ENCODE peak calls at places on chromosome 1, in ten cellular contexts. E is T-cell, O is GM13976, Z is upper lobe of left lung, P is mesothelial cell of epicardium, A is brain microvascular endothelial cell, Y is bronchial epithelial cell, K is nucleus accumbens, M is neural crest cell, F is H54. D is an unnamed sample.
A peak's percentile ranks its signal among the peaks of the same experiment; 100 is the strongest.

GRCh38 chr1:156151093-156151688 is 2.2 kb upstream of the SEMA4A start:
- DNase-seq in O (no peak), P (no peak), F (no peak), Z (peak; percentile 62), Y (peak; percentile 76), K (no peak), E (no peak), A (peak; percentile 40), M (no peak), D (no peak)

GRCh38 chr1:7375781-7376660 is 395.1 kb upstream of the VAMP3 start:
- DNase-seq in M (no peak), E (no peak), Y (no peak), F (no peak), K (no peak), A (no peak), Z (peak; percentile 6), O (no peak), P (peak; percentile 11), D (no peak)

GRCh38 chr1:155934933-155935590 is 849 bp upstream of the KHDC4 start:
- DNase-seq in A (no peak), Z (no peak), P (no peak), F (no peak), K (no peak), E (no peak), Y (peak; percentile 30), O (no peak), M (no peak), D (no peak)

GRCh38 chr1:116431870-116432500 is 58.9 kb downstream of the ATP1A1 start:
- DNase-seq in P (no peak), Y (no peak), F (no peak), E (no peak), O (no peak), K (no peak), Z (no peak), A (no peak), M (no peak), D (no peak)

GRCh38 chr1:84253891-84254290 is 47.6 kb upstream of the SAMD13 start:
- DNase-seq in Z (peak; percentile 75), K (peak; percentile 76), O (no peak), P (no peak), Y (peak; percentile 98), A (peak; percentile 94), M (no peak), E (no peak), F (peak; percentile 58), D (peak; percentile 98)

GRCh38 chr1:155242805-155243358 is 12.4 kb downstream of the ENTREP3 start:
- DNase-seq in Z (no peak), K (no peak), F (no peak), P (no peak), M (no peak), E (no peak), Y (no peak), A (no peak), O (no peak), D (no peak)

GRCh38 chr1:202880961-202881460 is 7.9 kb downstream of the RABIF start:
- DNase-seq in M (no peak), F (no peak), A (no peak), K (no peak), O (no peak), Z (no peak), E (no peak), Y (no peak), P (no peak), D (no peak)

GRCh38 chr1:40267767-40268187 is 9.7 kb downstream of the ZMPSTE24 start:
- DNase-seq in F (peak; percentile 14), E (no peak), P (no peak), M (no peak), A (peak; percentile 90), O (no peak), Y (peak; percentile 97), K (no peak), Z (no peak), D (peak; percentile 83)

GRCh38 chr1:21175670-21176581 is 771 bp downstream of the EIF4G3 start:
- DNase-seq in Y (no peak), A (no peak), E (peak; percentile 40), M (peak; percentile 23), F (no peak), K (peak; percentile 63), Z (peak; percentile 38), P (peak; percentile 56), O (peak; percentile 51), D (no peak)

GRCh38 chr1:203537806-203538464 is 44.0 kb downstream of the OPTC start:
- DNase-seq in A (peak; percentile 41), P (no peak), Z (peak; percentile 72), E (no peak), Y (peak; percentile 70), F (no peak), M (no peak), O (no peak), K (no peak), D (peak; percentile 92)

GRCh38 chr1:98661544-98662353 is at the start of gene SNX7:
- DNase-seq in F (peak; percentile 70), A (peak; percentile 50), K (peak; percentile 56), Z (peak; percentile 81), Y (peak; percentile 53), P (peak; percentile 89), E (peak; percentile 2), O (peak; percentile 54), M (peak; percentile 80), D (peak; percentile 77)

GRCh38 chr1:234926574-234927311 is 201.9 kb downstream of the TOMM20 start:
- DNase-seq in K (no peak), P (no peak), O (peak; percentile 81), Y (peak; percentile 24), F (no peak), Z (no peak), E (peak; percentile 14), A (no peak), M (no peak), D (no peak)

GRCh38 chr1:234702342-234703000 is 92.5 kb upstream of the IRF2BP2 start:
- DNase-seq in F (no peak), A (no peak), Z (no peak), M (no peak), Y (no peak), P (no peak), O (no peak), E (no peak), K (no peak), D (no peak)

GRCh38 chr1:219171192-219171935 is 2.3 kb upstream of the LYPLAL1 start:
- DNase-seq in K (no peak), Y (peak; percentile 11), E (no peak), P (no peak), A (no peak), F (no peak), O (no peak), Z (peak; percentile 37), M (no peak), D (peak; percentile 28)

GRCh38 chr1:20584890-20585289 is 4.0 kb upstream of the CDA start:
- DNase-seq in A (no peak), M (no peak), Y (no peak), O (no peak), F (no peak), E (no peak), P (no peak), Z (no peak), K (no peak), D (peak; percentile 54)

GRCh38 chr1:8989821-8990220 is 36.4 kb downstream of the SLC2A7 start:
- DNase-seq in F (peak; percentile 21), Y (peak; percentile 51), Z (no peak), K (no peak), E (no peak), A (peak; percentile 9), M (no peak), O (no peak), P (no peak), D (peak; percentile 46)

GRCh38 chr1:104919188-104919587 is 1169.5 kb downstream of the AMY1C start:
- DNase-seq in P (no peak), E (no peak), O (no peak), Z (no peak), A (no peak), Y (no peak), F (no peak), K (no peak), M (no peak), D (no peak)

GRCh38 chr1:24632776-24633175 is 10.3 kb upstream of the SRRM1 start:
- DNase-seq in A (no peak), F (no peak), Y (no peak), P (no peak), O (no peak), E (no peak), Z (no peak), K (no peak), M (no peak), D (no peak)

GRCh38 chr1:98975113-98975512 is 29.5 kb downstream of the PLPPR5 start:
- DNase-seq in Y (no peak), E (no peak), Z (no peak), A (no peak), P (no peak), M (no peak), F (no peak), O (no peak), K (no peak), D (peak; percentile 48)

GRCh38 chr1:101163406-101163770 is 73.4 kb upstream of the S1PR1 start:
- DNase-seq in A (no peak), F (no peak), O (no peak), Y (no peak), M (no peak), E (no peak), K (no peak), P (no peak), Z (no peak), D (no peak)

GRCh38 chr1:31723828-31724359 is 20.1 kb upstream of the COL16A1 start:
- DNase-seq in P (peak; percentile 91), Y (peak; percentile 87), A (peak; percentile 56), E (peak; percentile 41), Z (no peak), F (peak; percentile 71), M (peak; percentile 84), O (peak; percentile 72), K (no peak), D (peak; percentile 89)

GRCh38 chr1:58883037-58883887 is 99.4 kb upstream of the JUN start:
- DNase-seq in O (no peak), A (peak; percentile 96), K (no peak), Z (peak; percentile 92), Y (peak; percentile 99), E (no peak), M (no peak), F (peak; percentile 58), P (no peak), D (peak; percentile 98)

GRCh38 chr1:109240158-109241152 is 8.9 kb upstream of the CELSR2 start:
- DNase-seq in K (peak; percentile 36), Y (peak; percentile 99), M (no peak), O (no peak), P (no peak), F (no peak), Z (peak; percentile 25), A (peak; percentile 77), E (no peak), D (peak; percentile 48)

GRCh38 chr1:14894811-14895524 is 258.6 kb upstream of the TMEM51 start:
- DNase-seq in M (no peak), F (peak; percentile 60), A (no peak), O (no peak), K (peak; percentile 10), P (no peak), Z (no peak), Y (no peak), E (no peak), D (peak; percentile 67)

GRCh38 chr1:246210751-246211150 is 296.3 kb downstream of the SMYD3 start:
- DNase-seq in Y (no peak), K (no peak), F (no peak), Z (no peak), P (no peak), E (no peak), A (no peak), O (no peak), M (no peak), D (no peak)

GRCh38 chr1:109398343-109399225 is 866 bp upstream of the SORT1 start:
- DNase-seq in E (no peak), Y (peak; percentile 35), O (no peak), A (no peak), M (no peak), F (no peak), Z (no peak), K (no peak), P (no peak), D (peak; percentile 56)

GRCh38 chr1:67937651-67938050 is 104.4 kb upstream of the GNG12 start:
- DNase-seq in A (peak; percentile 32), E (no peak), K (no peak), Z (no peak), O (no peak), F (no peak), P (no peak), M (no peak), Y (no peak), D (no peak)